ENCODE peak calls at places on chromosomes 12 and 14, in five cellular contexts. One of them, this sample, is unnamed.

GRCh38 chr14:71324767-71325272 is 417.6 kb downstream of the PCNX1 start:
- DNase-seq in KG1: no peak
- DNase-seq in astrocyte: no peak
- DNase-seq in CD8-positive, alpha-beta T cell: peak
- DNase-seq in left lung: no peak
- DNase-seq in this sample: peak

GRCh38 chr12:46214668-46215429 is 54.0 kb downstream of the SLC38A1 start:
- DNase-seq in CD8-positive, alpha-beta T cell: peak
- DNase-seq in left lung: no peak
- DNase-seq in astrocyte: no peak
- DNase-seq in KG1: peak
- DNase-seq in this sample: no peak

GRCh38 chr14:61420326-61420725 is 98.9 kb downstream of the PRKCH start:
- DNase-seq in KG1: no peak
- DNase-seq in CD8-positive, alpha-beta T cell: peak
- DNase-seq in left lung: no peak
- DNase-seq in astrocyte: peak
- DNase-seq in this sample: peak

GRCh38 chr14:68441532-68441931 is 351.3 kb downstream of the ZFP36L1 start:
- DNase-seq in left lung: no peak
- DNase-seq in astrocyte: no peak
- DNase-seq in KG1: no peak
- DNase-seq in CD8-positive, alpha-beta T cell: no peak
- DNase-seq in this sample: no peak

GRCh38 chr12:11949738-11950403 is 120.9 kb upstream of the BCL2L14 start:
- DNase-seq in CD8-positive, alpha-beta T cell: no peak
- DNase-seq in KG1: no peak
- DNase-seq in left lung: no peak
- DNase-seq in astrocyte: no peak
- DNase-seq in this sample: no peak

GRCh38 chr12:106078358-106079025 is 60.3 kb downstream of the NUAK1 start:
- DNase-seq in left lung: no peak
- DNase-seq in KG1: no peak
- DNase-seq in CD8-positive, alpha-beta T cell: no peak
- DNase-seq in astrocyte: peak
- DNase-seq in this sample: peak

GRCh38 chr14:32374155-32374554 is 45.1 kb downstream of the AKAP6 start:
- DNase-seq in KG1: no peak
- DNase-seq in CD8-positive, alpha-beta T cell: no peak
- DNase-seq in astrocyte: peak
- DNase-seq in left lung: no peak
- DNase-seq in this sample: no peak

GRCh38 chr12:123006977-123007376 is 26.5 kb downstream of the ARL6IP4 start:
- DNase-seq in CD8-positive, alpha-beta T cell: no peak
- DNase-seq in left lung: peak
- DNase-seq in KG1: no peak
- DNase-seq in astrocyte: peak
- DNase-seq in this sample: no peak

GRCh38 chr12:131832393-131833231 is 4.4 kb downstream of the MMP17 start:
- DNase-seq in astrocyte: no peak
- DNase-seq in KG1: no peak
- DNase-seq in CD8-positive, alpha-beta T cell: no peak
- DNase-seq in left lung: peak
- DNase-seq in this sample: peak

GRCh38 chr14:56487090-56487667 is 92.4 kb upstream of the TMEM260 start:
- DNase-seq in left lung: no peak
- DNase-seq in astrocyte: no peak
- DNase-seq in CD8-positive, alpha-beta T cell: no peak
- DNase-seq in KG1: no peak
- DNase-seq in this sample: no peak

GRCh38 chr12:47033081-47033480 is 46.3 kb upstream of the PCED1B start:
- DNase-seq in KG1: no peak
- DNase-seq in CD8-positive, alpha-beta T cell: no peak
- DNase-seq in left lung: peak
- DNase-seq in astrocyte: no peak
- DNase-seq in this sample: no peak

GRCh38 chr12:79959484-79959883 is 24.6 kb upstream of the PPP1R12A start:
- DNase-seq in CD8-positive, alpha-beta T cell: no peak
- DNase-seq in left lung: no peak
- DNase-seq in astrocyte: no peak
- DNase-seq in KG1: no peak
- DNase-seq in this sample: no peak

GRCh38 chr14:99655521-99655920 is 10.6 kb downstream of the HHIPL1 start:
- DNase-seq in KG1: no peak
- DNase-seq in left lung: peak
- DNase-seq in astrocyte: peak
- DNase-seq in CD8-positive, alpha-beta T cell: no peak
- DNase-seq in this sample: peak

GRCh38 chr12:65171073-65171472 is 1.7 kb downstream of the LEMD3 start:
- DNase-seq in KG1: no peak
- DNase-seq in left lung: no peak
- DNase-seq in astrocyte: no peak
- DNase-seq in CD8-positive, alpha-beta T cell: peak
- DNase-seq in this sample: no peak

GRCh38 chr12:74317078-74317581 is 220.5 kb upstream of the ATXN7L3B start:
- DNase-seq in KG1: no peak
- DNase-seq in left lung: no peak
- DNase-seq in CD8-positive, alpha-beta T cell: no peak
- DNase-seq in astrocyte: peak
- DNase-seq in this sample: no peak

GRCh38 chr12:108611884-108612415 is 14.1 kb upstream of the TMEM119 start:
- DNase-seq in KG1: peak
- DNase-seq in astrocyte: peak
- DNase-seq in left lung: peak
- DNase-seq in CD8-positive, alpha-beta T cell: peak
- DNase-seq in this sample: peak

GRCh38 chr12:118136559-118137003 is 657 bp downstream of the PEBP1 start:
- DNase-seq in KG1: no peak
- DNase-seq in astrocyte: peak
- DNase-seq in CD8-positive, alpha-beta T cell: peak
- DNase-seq in left lung: peak
- DNase-seq in this sample: no peak

GRCh38 chr12:66438601-66439000 is 136.3 kb downstream of the HELB start:
- DNase-seq in KG1: no peak
- DNase-seq in left lung: no peak
- DNase-seq in CD8-positive, alpha-beta T cell: no peak
- DNase-seq in astrocyte: peak
- DNase-seq in this sample: peak